ENCODE peak calls at places on chromosomes 5 and 9, in five cellular contexts. I is GM10248; J is DMS 273 treated with DMSO at 0.1 percent for 48 hours; X is stimulated activated CD8-positive, alpha-beta memory T cell treated with anti-CD3 and anti-CD28 coated beads, Interleukin-15, amount 100 ng/mL, for 1 hour; P is T47D. T is an unnamed sample.

GRCh38 chr5:158174918-158175663 is 316.1 kb upstream of the CLINT1 start:
- DNase-seq in J (peak; percentile 30), I (peak; percentile 75), X (peak; percentile 12), P (peak; percentile 81), T (peak; percentile 77)

GRCh38 chr9:76680716-76681431 is 83.4 kb upstream of the PCA3 start:
- DNase-seq in P (no peak), I (no peak), J (no peak), X (no peak), T (no peak)

GRCh38 chr9:93125331-93125894 is 8.6 kb downstream of the NINJ1 start:
- DNase-seq in X (no peak), J (no peak), P (no peak), I (no peak), T (no peak)

GRCh38 chr9:69809304-69809863 is 11.2 kb upstream of the CFAP95 start:
- DNase-seq in X (no peak), P (no peak), I (peak; percentile 22), J (no peak), T (peak; percentile 21)

GRCh38 chr9:31823365-31823764 is 561.1 kb upstream of the ACO1 start:
- DNase-seq in J (no peak), X (no peak), P (no peak), I (no peak), T (no peak)

GRCh38 chr5:94218374-94218773 is 400.0 kb downstream of the KIAA0825 start:
- DNase-seq in I (no peak), P (peak; percentile 36), J (no peak), X (no peak), T (no peak)

GRCh38 chr9:19642256-19642655 is 146.6 kb downstream of the SLC24A2 start:
- DNase-seq in J (no peak), P (peak; percentile 69), I (no peak), X (no peak), T (no peak)

GRCh38 chr9:111922324-111923013 is 25.9 kb downstream of the UGCG start:
- DNase-seq in I (no peak), J (no peak), X (no peak), P (no peak), T (no peak)

GRCh38 chr9:130382636-130383349 is 62.0 kb upstream of the ASS1 start:
- DNase-seq in X (no peak), I (no peak), J (no peak), P (no peak), T (no peak)

GRCh38 chr9:87685871-87686519 is 39.9 kb upstream of the CTSL start:
- DNase-seq in P (no peak), J (no peak), X (no peak), I (no peak), T (no peak)

GRCh38 chr5:43491325-43491724 is 7.7 kb upstream of the TMEM267 start:
- DNase-seq in I (no peak), X (no peak), P (no peak), J (no peak), T (no peak)

GRCh38 chr5:126746290-126746689 is 30.6 kb upstream of the LMNB1 start:
- DNase-seq in J (no peak), X (no peak), P (no peak), I (no peak), T (no peak)

GRCh38 chr9:86369810-86370209 is 15.6 kb upstream of the TUT7 start:
- DNase-seq in I (no peak), P (no peak), X (no peak), J (no peak), T (no peak)

GRCh38 chr5:112800901-112801300 is 60.2 kb upstream of the SRP19 start:
- DNase-seq in X (no peak), I (no peak), P (no peak), J (no peak), T (no peak)

GRCh38 chr5:171420429-171421231 is 1.2 kb downstream of the FGF18 start:
- DNase-seq in P (no peak), J (no peak), I (no peak), X (no peak), T (no peak)

GRCh38 chr5:32955814-32956213 is 244.7 kb downstream of the NPR3 start:
- DNase-seq in I (no peak), X (no peak), P (no peak), J (no peak), T (no peak)

GRCh38 chr5:151755383-151755782 is 3.0 kb downstream of the ATOX1 start:
- DNase-seq in P (no peak), I (no peak), J (no peak), X (no peak), T (no peak)

GRCh38 chr5:94577466-94578245 is 40.7 kb downstream of the KIAA0825 start:
- DNase-seq in I (peak; percentile 21), X (no peak), P (no peak), J (no peak), T (no peak)

GRCh38 chr9:75451505-75451904 is 363.2 kb downstream of the OSTF1 start:
- DNase-seq in I (no peak), J (no peak), X (no peak), P (no peak), T (no peak)

GRCh38 chr5:107523019-107523680 is 147.6 kb downstream of the EFNA5 start:
- DNase-seq in P (no peak), J (no peak), I (no peak), X (no peak), T (no peak)

GRCh38 chr9:76269789-76270188 is 124.4 kb downstream of the RFK start:
- DNase-seq in P (no peak), I (no peak), J (no peak), X (no peak), T (no peak)

GRCh38 chr9:76787677-76788076 is 23.4 kb downstream of the PCA3 start:
- DNase-seq in J (no peak), X (no peak), P (no peak), I (no peak), T (no peak)

GRCh38 chr5:104347119-104347708 is 784.6 kb upstream of the NUDT12 start:
- DNase-seq in J (peak; percentile 14), X (no peak), I (no peak), P (peak; percentile 48), T (no peak)

GRCh38 chr9:86751207-86751606 is 196.1 kb downstream of the GAS1 start:
- DNase-seq in J (no peak), X (no peak), P (no peak), I (no peak), T (no peak)

GRCh38 chr9:120770923-120771322 is 22.3 kb downstream of the FBXW2 start:
- DNase-seq in P (no peak), X (no peak), I (no peak), J (no peak), T (no peak)

GRCh38 chr9:128218518-128219389 is 15.6 kb downstream of the DNM1 start:
- DNase-seq in J (no peak), X (peak; percentile 86), I (peak; percentile 97), P (peak; percentile 99), T (peak; percentile 98)

GRCh38 chr9:133306242-133307194 is 29.5 kb downstream of the SURF6 start:
- DNase-seq in J (no peak), X (no peak), I (no peak), P (no peak), T (no peak)

GRCh38 chr5:73154607-73155006 is 18.4 kb upstream of the TMEM174 start:
- DNase-seq in X (no peak), P (no peak), J (no peak), I (no peak), T (no peak)

GRCh38 chr5:113034182-113034773 is 57.7 kb downstream of the DCP2 start:
- DNase-seq in X (no peak), I (peak; percentile 6), P (no peak), J (no peak), T (no peak)

GRCh38 chr9:93116049-93116961 is 17.7 kb downstream of the NINJ1 start:
- DNase-seq in P (peak; percentile 57), I (no peak), J (no peak), X (no peak), T (no peak)

GRCh38 chr5:87650284-87650683 is 237.6 kb upstream of the CCNH start:
- DNase-seq in P (no peak), I (no peak), X (no peak), J (no peak), T (no peak)

GRCh38 chr9:113309204-113309813 is 6.1 kb upstream of the RNF183 start:
- DNase-seq in P (peak; percentile 75), J (no peak), X (no peak), I (peak; percentile 62), T (peak; percentile 41)

GRCh38 chr5:5154733-5155132 is 14.6 kb downstream of the ADAMTS16 start:
- DNase-seq in X (no peak), I (no peak), P (no peak), J (no peak), T (no peak)

GRCh38 chr5:92969191-92969780 is 611.7 kb downstream of the NR2F1-AS1 start:
- DNase-seq in P (no peak), X (no peak), I (no peak), J (no peak), T (no peak)

T was measured in HEK293T.